ENCODE peak calls at places on chromosomes 6 and 20, in seven cellular contexts. O, V, Z, C, M, N and G are unnamed samples.

GRCh38 chr6:10000461-10000992 is 414.3 kb downstream of the TFAP2A start:
- DNase-seq in O (peak; percentile 63), V (no peak), Z (no peak), C (no peak), M (no peak), N (no peak), G (no peak)

GRCh38 chr20:62046431-62046830 is 19.2 kb downstream of the TAF4 start:
- DNase-seq in O (no peak), V (no peak), Z (no peak), C (no peak), M (no peak), N (no peak), G (no peak)

GRCh38 chr6:34094474-34095135 is 51.3 kb downstream of the GRM4 start:
- DNase-seq in O (no peak), V (no peak), Z (no peak), C (no peak), M (no peak), N (no peak), G (no peak)

GRCh38 chr6:71544028-71544427 is 255.4 kb downstream of the OGFRL1 start:
- DNase-seq in O (no peak), V (no peak), Z (no peak), C (no peak), M (no peak), N (no peak), G (no peak)

GRCh38 chr6:36788768-36789167 is 50.5 kb downstream of the CPNE5 start:
- DNase-seq in O (peak; percentile 20), V (no peak), Z (no peak), C (no peak), M (no peak), N (no peak), G (no peak)

GRCh38 chr6:167533851-167534250 is 209.0 kb downstream of the TTLL2 start:
- DNase-seq in O (no peak), V (no peak), Z (no peak), C (no peak), M (no peak), N (no peak), G (no peak)

GRCh38 chr6:47321582-47321981 is 11.9 kb upstream of the TNFRSF21 start:
- DNase-seq in O (no peak), V (no peak), Z (no peak), C (no peak), M (no peak), N (no peak), G (no peak)

GRCh38 chr6:165439928-165440554 is 130.6 kb upstream of the C6orf118 start:
- DNase-seq in O (peak; percentile 8), V (no peak), Z (no peak), C (no peak), M (no peak), N (peak; percentile 61), G (no peak)

GRCh38 chr20:40547492-40548129 is 141.4 kb downstream of the MAFB start:
- DNase-seq in O (no peak), V (no peak), Z (no peak), C (no peak), M (no peak), N (no peak), G (no peak)

GRCh38 chr20:1491281-1491840 is at the start of gene SIRPB2:
- DNase-seq in O (no peak), V (no peak), Z (no peak), C (no peak), M (no peak), N (no peak), G (no peak)

GRCh38 chr6:8219352-8219943 is 117.1 kb upstream of the EEF1E1 start:
- DNase-seq in O (peak; percentile 20), V (peak; percentile 62), Z (no peak), C (peak; percentile 15), M (no peak), N (peak; percentile 60), G (no peak)

GRCh38 chr6:159075506-159076100 is 30.8 kb upstream of the TAGAP start:
- DNase-seq in O (no peak), V (no peak), Z (no peak), C (no peak), M (no peak), N (no peak), G (no peak)

GRCh38 chr6:115551510-115551909 is 509.2 kb downstream of the FRK start:
- DNase-seq in O (no peak), V (no peak), Z (no peak), C (no peak), M (no peak), N (no peak), G (no peak)

GRCh38 chr6:100924574-100924973 is 43.4 kb upstream of the ASCC3 start:
- DNase-seq in O (peak; percentile 28), V (no peak), Z (no peak), C (no peak), M (no peak), N (no peak), G (no peak)

GRCh38 chr6:91149914-91150674 is 563.2 kb upstream of the MAP3K7 start:
- DNase-seq in O (no peak), V (no peak), Z (no peak), C (no peak), M (no peak), N (no peak), G (no peak)

GRCh38 chr20:21640556-21640955 is 64.9 kb upstream of the PAX1 start:
- DNase-seq in O (peak; percentile 21), V (peak; percentile 22), Z (peak; percentile 25), C (no peak), M (no peak), N (peak; percentile 64), G (no peak)

GRCh38 chr6:30890646-30891449 is 6.5 kb downstream of the DDR1 start:
- DNase-seq in O (no peak), V (no peak), Z (no peak), C (no peak), M (peak; percentile 5), N (no peak), G (no peak)

GRCh38 chr20:56343861-56344381 is 14.9 kb upstream of the FAM210B start:
- DNase-seq in O (peak; percentile 27), V (peak; percentile 76), Z (peak; percentile 61), C (peak; percentile 8), M (peak; percentile 33), N (peak; percentile 89), G (no peak)

GRCh38 chr6:43743682-43744381 is 26.2 kb upstream of the VEGFA start:
- DNase-seq in O (no peak), V (no peak), Z (no peak), C (no peak), M (no peak), N (no peak), G (no peak)

GRCh38 chr20:62895539-62895938 is 30.8 kb downstream of the DIDO1 start:
- DNase-seq in O (no peak), V (no peak), Z (no peak), C (no peak), M (no peak), N (no peak), G (no peak)

GRCh38 chr20:884983-885952 is 30.9 kb downstream of the ANGPT4 start:
- DNase-seq in O (peak; percentile 16), V (no peak), Z (peak; percentile 54), C (no peak), M (peak; percentile 79), N (peak; percentile 94), G (no peak)

GRCh38 chr20:48750941-48751620 is 76.7 kb downstream of the PREX1 start:
- DNase-seq in O (no peak), V (no peak), Z (no peak), C (peak; percentile 46), M (no peak), N (peak; percentile 95), G (no peak)

GRCh38 chr6:116251568-116252384 is 2.1 kb downstream of the TSPYL4 start:
- DNase-seq in O (peak; percentile 42), V (no peak), Z (no peak), C (no peak), M (no peak), N (peak; percentile 27), G (no peak)

GRCh38 chr6:51753635-51754034 is 333.8 kb downstream of the PKHD1 start:
- DNase-seq in O (peak; percentile 10), V (no peak), Z (peak; percentile 16), C (no peak), M (no peak), N (peak; percentile 80), G (no peak)

GRCh38 chr20:25470045-25470444 is 62.6 kb downstream of the GINS1 start:
- DNase-seq in O (peak; percentile 18), V (peak; percentile 64), Z (no peak), C (peak; percentile 42), M (no peak), N (peak; percentile 68), G (no peak)
- TF ChIP-seq CTCF in O (peak; percentile 49), V (peak; percentile 73), Z (peak; percentile 57), C (peak; percentile 25), M (no peak), N (peak; percentile 72), G (no peak)

GRCh38 chr6:161536141-161536735 is 262.4 kb upstream of the AGPAT4 start:
- DNase-seq in O (no peak), V (no peak), Z (no peak), C (no peak), M (no peak), N (peak; percentile 9), G (no peak)

GRCh38 chr6:161533266-161533665 is 259.4 kb upstream of the AGPAT4 start:
- DNase-seq in O (no peak), V (no peak), Z (no peak), C (no peak), M (no peak), N (no peak), G (no peak)
- TF ChIP-seq CTCF in O (no peak), V (no peak), Z (no peak), C (no peak), M (no peak), N (no peak), G (no peak)

GRCh38 chr20:17538517-17539170 is 7.5 kb upstream of the BFSP1 start:
- DNase-seq in O (no peak), V (no peak), Z (no peak), C (no peak), M (no peak), N (no peak), G (no peak)

GRCh38 chr20:17537959-17538358 is 6.8 kb upstream of the BFSP1 start:
- DNase-seq in O (no peak), V (no peak), Z (no peak), C (no peak), M (no peak), N (no peak), G (no peak)

GRCh38 chr20:17533396-17533795 is 2.2 kb upstream of the BFSP1 start:
- DNase-seq in O (peak; percentile 51), V (no peak), Z (no peak), C (no peak), M (no peak), N (peak; percentile 71), G (no peak)

GRCh38 chr20:17534077-17534476 is 2.9 kb upstream of the BFSP1 start:
- DNase-seq in O (no peak), V (no peak), Z (no peak), C (no peak), M (no peak), N (no peak), G (no peak)

GRCh38 chr20:17536944-17537444 is 5.8 kb upstream of the BFSP1 start:
- DNase-seq in O (peak; percentile 66), V (peak; percentile 67), Z (peak; percentile 59), C (peak; percentile 49), M (peak; percentile 67), N (peak; percentile 87), G (peak; percentile 44)
- TF ChIP-seq CTCF in O (peak; percentile 88), V (peak; percentile 83), Z (peak; percentile 89), C (peak; percentile 77), M (peak; percentile 90), N (peak; percentile 90), G (no peak)

DNA sequence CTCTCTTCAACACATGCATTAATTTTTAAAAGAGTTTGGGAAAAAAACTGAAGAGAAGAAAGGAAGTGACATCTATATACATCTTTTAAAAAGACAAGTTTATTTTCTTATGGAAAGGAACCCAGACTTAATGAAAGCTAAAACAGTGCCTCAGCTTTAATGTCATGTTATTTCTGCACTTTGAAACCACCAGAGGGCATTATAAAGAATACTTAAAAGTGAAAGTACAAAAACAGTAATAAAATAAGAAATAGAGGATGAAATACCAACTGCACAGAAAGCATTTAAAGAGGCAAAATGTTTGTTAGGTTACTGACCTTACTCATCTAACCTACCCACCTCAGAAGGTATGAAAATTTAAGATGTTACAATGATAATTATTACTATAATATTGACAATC is 98.8 kb downstream of the HUS1B start:
- DNase-seq in O (no peak), V (peak; percentile 40), Z (no peak), C (no peak), M (no peak), N (no peak), G (no peak)
- TF ChIP-seq CTCF in O (peak; percentile 4), V (peak; percentile 32), Z (peak; percentile 20), C (peak; percentile 26), M (no peak), N (peak; percentile 16), G (no peak)